ENCODE peak calls at places on chromosomes 11 and 22, in four cellular contexts. One of them, this sample, is unnamed.
A peak's percentile ranks its signal among the peaks of the same experiment; 100 is the strongest.

GRCh38 chr11:34790620-34791019 is 125.6 kb downstream of the APIP start:
- DNase-seq in transverse colon: no peak
- DNase-seq in NCI-H2081: no peak
- DNase-seq in head of caudate nucleus: no peak
- DNase-seq in this sample: no peak

GRCh38 chr11:103958475-103959215 is 77.8 kb upstream of the DDI1 start:
- DNase-seq in transverse colon: no peak
- DNase-seq in NCI-H2081: no peak
- DNase-seq in head of caudate nucleus: no peak
- DNase-seq in this sample: no peak

GRCh38 chr22:39984006-39984405 is 10.7 kb upstream of the FAM83F start:
- DNase-seq in NCI-H2081: no peak
- DNase-seq in transverse colon: no peak
- DNase-seq in head of caudate nucleus: no peak
- DNase-seq in this sample: no peak

GRCh38 chr22:19085233-19086043 is 36.8 kb downstream of the DGCR2 start:
- DNase-seq in transverse colon: no peak
- DNase-seq in NCI-H2081: no peak
- DNase-seq in head of caudate nucleus: no peak
- DNase-seq in this sample: peak; percentile 44

GRCh38 chr11:118703563-118704106 is 24.2 kb upstream of the TREH start:
- DNase-seq in head of caudate nucleus: peak; percentile 46
- DNase-seq in NCI-H2081: no peak
- DNase-seq in transverse colon: peak; percentile 34
- DNase-seq in this sample: no peak

GRCh38 chr11:13429836-13430235 is 33.2 kb downstream of the BTBD10 start:
- DNase-seq in head of caudate nucleus: no peak
- DNase-seq in NCI-H2081: no peak
- DNase-seq in transverse colon: no peak
- DNase-seq in this sample: no peak

GRCh38 chr22:23269441-23270211 is 89.3 kb downstream of the BCR start:
- DNase-seq in NCI-H2081: no peak
- DNase-seq in head of caudate nucleus: no peak
- DNase-seq in transverse colon: no peak
- DNase-seq in this sample: no peak

GRCh38 chr11:125350206-125351044 is 145.6 kb downstream of the FEZ1 start:
- DNase-seq in head of caudate nucleus: no peak
- DNase-seq in NCI-H2081: no peak
- DNase-seq in transverse colon: no peak
- DNase-seq in this sample: no peak

GRCh38 chr11:35815556-35816315 is 128.1 kb upstream of the LDLRAD3 start:
- DNase-seq in head of caudate nucleus: no peak
- DNase-seq in NCI-H2081: no peak
- DNase-seq in transverse colon: no peak
- DNase-seq in this sample: peak; percentile 49

GRCh38 chr11:3195251-3196160 is 23.1 kb downstream of the MRGPRG start:
- DNase-seq in head of caudate nucleus: peak; percentile 35
- DNase-seq in transverse colon: peak; percentile 41
- DNase-seq in NCI-H2081: no peak
- DNase-seq in this sample: no peak

GRCh38 chr11:44275241-44275640 is 34.7 kb downstream of the ALX4 start:
- DNase-seq in NCI-H2081: no peak
- DNase-seq in head of caudate nucleus: peak; percentile 3
- DNase-seq in transverse colon: no peak
- DNase-seq in this sample: no peak

GRCh38 chr22:35313311-35314121 is 13.8 kb downstream of the TOM1 start:
- DNase-seq in head of caudate nucleus: no peak
- DNase-seq in transverse colon: no peak
- DNase-seq in NCI-H2081: no peak
- DNase-seq in this sample: peak; percentile 91

GRCh38 chr22:50739894-50740293 is 1.9 kb downstream of the ACR start:
- DNase-seq in NCI-H2081: no peak
- DNase-seq in head of caudate nucleus: no peak
- DNase-seq in transverse colon: no peak
- DNase-seq in this sample: no peak

GRCh38 chr11:12090061-12090572 is 20.3 kb upstream of the MICAL2 start:
- DNase-seq in NCI-H2081: no peak
- DNase-seq in head of caudate nucleus: no peak
- DNase-seq in transverse colon: no peak
- DNase-seq in this sample: peak; percentile 29

GRCh38 chr11:116221351-116221750 is 551.4 kb downstream of the BUD13 start:
- DNase-seq in head of caudate nucleus: no peak
- DNase-seq in NCI-H2081: no peak
- DNase-seq in transverse colon: no peak
- DNase-seq in this sample: no peak

GRCh38 chr11:107702723-107703122 is 9.1 kb downstream of the SLN start:
- DNase-seq in NCI-H2081: no peak
- DNase-seq in head of caudate nucleus: no peak
- DNase-seq in transverse colon: no peak
- DNase-seq in this sample: peak; percentile 27

GRCh38 chr11:33500865-33501479 is 199.7 kb downstream of the C11orf91 start:
- DNase-seq in transverse colon: no peak
- DNase-seq in NCI-H2081: no peak
- DNase-seq in head of caudate nucleus: no peak
- DNase-seq in this sample: peak; percentile 24

GRCh38 chr11:133134561-133135173 is 397.6 kb downstream of the OPCML start:
- DNase-seq in transverse colon: peak; percentile 50
- DNase-seq in NCI-H2081: peak; percentile 78
- DNase-seq in head of caudate nucleus: peak; percentile 86
- DNase-seq in this sample: peak; percentile 62

GRCh38 chr11:124199702-124200101 is 16.6 kb downstream of the OR10D3 start:
- DNase-seq in NCI-H2081: no peak
- DNase-seq in transverse colon: no peak
- DNase-seq in head of caudate nucleus: no peak
- DNase-seq in this sample: no peak

GRCh38 chr11:31437742-31438435 is 68.2 kb downstream of the DNAJC24 start:
- DNase-seq in head of caudate nucleus: no peak
- DNase-seq in transverse colon: no peak
- DNase-seq in NCI-H2081: no peak
- DNase-seq in this sample: peak; percentile 2

GRCh38 chr11:17813391-17814059 is 78.9 kb downstream of the KCNC1 start:
- DNase-seq in head of caudate nucleus: no peak
- DNase-seq in transverse colon: no peak
- DNase-seq in NCI-H2081: no peak
- DNase-seq in this sample: no peak

GRCh38 chr22:41976070-41976901 is 7.0 kb downstream of the SEPTIN3 start:
- DNase-seq in head of caudate nucleus: peak; percentile 82
- DNase-seq in NCI-H2081: peak; percentile 37
- DNase-seq in transverse colon: peak; percentile 47
- DNase-seq in this sample: peak; percentile 31

GRCh38 chr11:120332822-120333716 is 3.1 kb upstream of the ARHGEF12 start:
- DNase-seq in NCI-H2081: no peak
- DNase-seq in transverse colon: no peak
- DNase-seq in head of caudate nucleus: no peak
- DNase-seq in this sample: peak; percentile 52

GRCh38 chr11:101738494-101738893 is 154.7 kb upstream of the TRPC6 start:
- DNase-seq in head of caudate nucleus: no peak
- DNase-seq in NCI-H2081: peak; percentile 51
- DNase-seq in transverse colon: no peak
- DNase-seq in this sample: no peak

GRCh38 chr22:19448739-19449421 is 1.4 kb upstream of the C22orf39 start:
- DNase-seq in NCI-H2081: no peak
- DNase-seq in head of caudate nucleus: peak; percentile 26
- DNase-seq in transverse colon: no peak
- DNase-seq in this sample: no peak

GRCh38 chr22:21738966-21739365 is 3.4 kb upstream of the YPEL1 start:
- DNase-seq in transverse colon: no peak
- DNase-seq in NCI-H2081: no peak
- DNase-seq in head of caudate nucleus: no peak
- DNase-seq in this sample: no peak

GRCh38 chr11:122863704-122864326 is 18.7 kb upstream of the JHY start:
- DNase-seq in NCI-H2081: peak; percentile 65
- DNase-seq in head of caudate nucleus: peak; percentile 71
- DNase-seq in transverse colon: peak; percentile 47
- DNase-seq in this sample: peak; percentile 56

GRCh38 chr11:3095712-3096361 is 38.6 kb upstream of the CARS1 start:
- DNase-seq in head of caudate nucleus: peak; percentile 39
- DNase-seq in transverse colon: no peak
- DNase-seq in NCI-H2081: no peak
- DNase-seq in this sample: peak; percentile 92

GRCh38 chr22:36184433-36185035 is 17.1 kb downstream of the APOL4 start:
- DNase-seq in NCI-H2081: no peak
- DNase-seq in head of caudate nucleus: peak; percentile 47
- DNase-seq in transverse colon: no peak
- DNase-seq in this sample: peak; percentile 75

GRCh38 chr11:69425895-69426544 is 55.4 kb upstream of the LINC01488 start:
- DNase-seq in head of caudate nucleus: no peak
- DNase-seq in transverse colon: no peak
- DNase-seq in NCI-H2081: no peak
- DNase-seq in this sample: no peak

GRCh38 chr11:67114275-67114896 is 4.7 kb upstream of the KDM2A start:
- DNase-seq in head of caudate nucleus: no peak
- DNase-seq in transverse colon: no peak
- DNase-seq in NCI-H2081: no peak
- DNase-seq in this sample: no peak

GRCh38 chr11:76152741-76153608 is 53.3 kb downstream of the WNT11 start:
- DNase-seq in transverse colon: peak; percentile 11
- DNase-seq in head of caudate nucleus: no peak
- DNase-seq in NCI-H2081: peak; percentile 14
- DNase-seq in this sample: no peak

GRCh38 chr22:49016909-49017768 is 810.5 kb downstream of the BRD1 start:
- DNase-seq in transverse colon: no peak
- DNase-seq in NCI-H2081: no peak
- DNase-seq in head of caudate nucleus: peak; percentile 9
- DNase-seq in this sample: no peak

GRCh38 chr11:122853971-122854446 is 15.7 kb downstream of the CRTAM start:
- DNase-seq in transverse colon: peak; percentile 31
- DNase-seq in head of caudate nucleus: no peak
- DNase-seq in NCI-H2081: peak; percentile 80
- DNase-seq in this sample: peak; percentile 81